ENCODE peak calls at places on chromosomes 3 and 15, in four cellular contexts. Z, U, J and G are unnamed samples.

GRCh38 chr3:143769663-143770062 is 78.6 kb downstream of the SLC9A9 start:
- DNase-seq in Z (no peak), U (peak; percentile 13), J (no peak), G (peak; percentile 25)

GRCh38 chr3:5021571-5022092 is 42.4 kb downstream of the BHLHE40 start:
- DNase-seq in Z (no peak), U (no peak), J (no peak), G (peak; percentile 41)

GRCh38 chr3:65935724-65936123 is 103.0 kb downstream of the MAGI1 start:
- DNase-seq in Z (no peak), U (no peak), J (no peak), G (no peak)

GRCh38 chr3:131361464-131362421 is 19.8 kb upstream of the NUDT16 start:
- DNase-seq in Z (no peak), U (no peak), J (no peak), G (no peak)

GRCh38 chr3:124685481-124685880 is 44.8 kb upstream of the UMPS start:
- DNase-seq in Z (no peak), U (no peak), J (no peak), G (no peak)

GRCh38 chr3:146134348-146135117 is 26.5 kb downstream of the PLOD2 start:
- DNase-seq in Z (no peak), U (no peak), J (no peak), G (no peak)

GRCh38 chr3:99720985-99721632 is 82.7 kb downstream of the COL8A1 start:
- DNase-seq in Z (no peak), U (no peak), J (no peak), G (no peak)

GRCh38 chr3:41881233-41881821 is 80.6 kb downstream of the ULK4 start:
- DNase-seq in Z (no peak), U (no peak), J (peak; percentile 15), G (no peak)

GRCh38 chr3:188720636-188721035 is 451.1 kb upstream of the TPRG1 start:
- DNase-seq in Z (no peak), U (no peak), J (no peak), G (no peak)

GRCh38 chr3:5058463-5058862 is 63.6 kb upstream of the ARL8B start:
- DNase-seq in Z (no peak), U (no peak), J (no peak), G (peak; percentile 79)

GRCh38 chr15:68278345-68279217 is 1.0 kb downstream of the FEM1B start:
- DNase-seq in Z (no peak), U (no peak), J (no peak), G (no peak)

GRCh38 chr3:46734773-46735172 is 17.1 kb upstream of the PRSS50 start:
- DNase-seq in Z (no peak), U (no peak), J (no peak), G (no peak)